ENCODE peak calls at places on chromosome 9, in seven cellular contexts. O is lower leg skin, X is cardiac muscle cell, G is HCT116, Q is GM13977, P is GM10248, F is osteocyte. K is an unnamed sample.

GRCh38 chr9:68964102-68964541 is 49.8 kb downstream of the PRKACG start:
- DNase-seq in O (no peak), X (no peak), G (no peak), Q (no peak), P (no peak), F (no peak), K (no peak)

GRCh38 chr9:98887918-98888510 is 55.7 kb upstream of the COL15A1 start:
- DNase-seq in O (no peak), X (peak), G (no peak), Q (no peak), P (no peak), F (no peak), K (no peak)

GRCh38 chr9:132973166-132973565 is 5.3 kb upstream of the GFI1B start:
- DNase-seq in O (no peak), X (no peak), G (no peak), Q (no peak), P (no peak), F (no peak), K (peak)

GRCh38 chr9:120886490-120886967 is 9.5 kb upstream of the PHF19 start:
- DNase-seq in O (no peak), X (no peak), G (no peak), Q (no peak), P (no peak), F (no peak), K (no peak)

GRCh38 chr9:99051353-99051752 is 53.6 kb upstream of the TGFBR1 start:
- DNase-seq in O (no peak), X (peak), G (no peak), Q (no peak), P (no peak), F (no peak), K (no peak)

GRCh38 chr9:69036319-69036718 is 767 bp downstream of the FXN start:
- DNase-seq in O (no peak), X (no peak), G (no peak), Q (peak), P (peak), F (no peak), K (no peak)

GRCh38 chr9:109466623-109467590 is 31.2 kb downstream of the PTPN3 start:
- DNase-seq in O (no peak), X (no peak), G (no peak), Q (no peak), P (no peak), F (no peak), K (no peak)

GRCh38 chr9:30718483-30718882 is 1666.0 kb upstream of the ACO1 start:
- DNase-seq in O (no peak), X (no peak), G (no peak), Q (no peak), P (no peak), F (no peak), K (no peak)

GRCh38 chr9:32918628-32919027 is 82.8 kb downstream of the APTX start:
- DNase-seq in O (no peak), X (no peak), G (no peak), Q (no peak), P (no peak), F (no peak), K (no peak)

GRCh38 chr9:27426717-27427645 is 97.1 kb upstream of the IFNK start:
- DNase-seq in O (no peak), X (peak), G (no peak), Q (no peak), P (no peak), F (no peak), K (no peak)

GRCh38 chr9:14209399-14209990 is 104.4 kb downstream of the NFIB start:
- DNase-seq in O (no peak), X (no peak), G (no peak), Q (no peak), P (no peak), F (no peak), K (no peak)

GRCh38 chr9:129109952-129110739 is 447 bp downstream of the CRAT start:
- DNase-seq in O (peak), X (peak), G (no peak), Q (no peak), P (no peak), F (no peak), K (no peak)

GRCh38 chr9:100211471-100211870 is 112.4 kb downstream of the INVS start:
- DNase-seq in O (no peak), X (no peak), G (no peak), Q (no peak), P (no peak), F (no peak), K (no peak)

GRCh38 chr9:110048976-110049698 is 158.8 kb downstream of the C9orf152 start:
- DNase-seq in O (no peak), X (no peak), G (no peak), Q (peak), P (peak), F (no peak), K (no peak)

GRCh38 chr9:105859428-105860091 is 165.2 kb downstream of the TMEM38B start:
- DNase-seq in O (no peak), X (no peak), G (no peak), Q (no peak), P (no peak), F (no peak), K (no peak)

GRCh38 chr9:109304350-109304749 is 16.5 kb downstream of the EPB41L4B start:
- DNase-seq in O (no peak), X (no peak), G (no peak), Q (no peak), P (no peak), F (no peak), K (no peak)

GRCh38 chr9:22682536-22683392 is 236.1 kb downstream of the DMRTA1 start:
- DNase-seq in O (no peak), X (no peak), G (no peak), Q (no peak), P (no peak), F (no peak), K (no peak)

GRCh38 chr9:79089054-79089560 is 482.7 kb upstream of the TLE4 start:
- DNase-seq in O (no peak), X (no peak), G (no peak), Q (no peak), P (no peak), F (no peak), K (no peak)

GRCh38 chr9:134633362-134634142 is 8.1 kb upstream of the COL5A1 start:
- DNase-seq in O (no peak), X (no peak), G (no peak), Q (no peak), P (no peak), F (no peak), K (peak)

GRCh38 chr9:13962006-13962405 is 351.9 kb downstream of the NFIB start:
- DNase-seq in O (no peak), X (no peak), G (no peak), Q (no peak), P (no peak), F (no peak), K (no peak)

GRCh38 chr9:109022909-109023308 is 9.6 kb upstream of the CTNNAL1 start:
- DNase-seq in O (no peak), X (no peak), G (no peak), Q (no peak), P (no peak), F (no peak), K (no peak)

GRCh38 chr9:124698265-124698664 is 72.8 kb downstream of the NR6A1 start:
- DNase-seq in O (no peak), X (no peak), G (no peak), Q (no peak), P (no peak), F (no peak), K (no peak)

GRCh38 chr9:38008168-38009034 is 60.6 kb downstream of the SHB start:
- DNase-seq in O (no peak), X (no peak), G (peak), Q (peak), P (peak), F (no peak), K (peak)

GRCh38 chr9:68501159-68501506 is 39.5 kb downstream of the TMEM252 start:
- DNase-seq in O (no peak), X (no peak), G (no peak), Q (no peak), P (no peak), F (no peak), K (no peak)

GRCh38 chr9:33111621-33112020 is 35.1 kb upstream of the SMU1 start:
- DNase-seq in O (peak), X (no peak), G (no peak), Q (no peak), P (no peak), F (no peak), K (no peak)

GRCh38 chr9:35481347-35481975 is 8.4 kb upstream of the RUSC2 start:
- DNase-seq in O (peak), X (peak), G (peak), Q (peak), P (peak), F (no peak), K (peak)

GRCh38 chr9:75878461-75878860 is 12.0 kb upstream of the PCSK5 start:
- DNase-seq in O (no peak), X (no peak), G (no peak), Q (no peak), P (no peak), F (no peak), K (no peak)

GRCh38 chr9:34809504-34810186 is 99.7 kb upstream of the CCL21 start:
- DNase-seq in O (no peak), X (peak), G (no peak), Q (peak), P (no peak), F (no peak), K (no peak)

GRCh38 chr9:128098017-128098935 is 29.3 kb downstream of the PTGES2 start:
- DNase-seq in O (peak), X (peak), G (peak), Q (no peak), P (no peak), F (peak), K (peak)

GRCh38 chr9:107249131-107249533 is 33.9 kb upstream of the RAD23B start:
- DNase-seq in O (no peak), X (no peak), G (no peak), Q (no peak), P (no peak), F (no peak), K (no peak)

GRCh38 chr9:32627394-32627954 is 8.0 kb downstream of the TAF1L start:
- DNase-seq in O (no peak), X (no peak), G (peak), Q (no peak), P (no peak), F (no peak), K (no peak)

GRCh38 chr9:89593776-89594427 is 10.9 kb upstream of the GADD45G start:
- DNase-seq in O (no peak), X (peak), G (no peak), Q (peak), P (peak), F (peak), K (no peak)

GRCh38 chr9:33161011-33161588 is 6.0 kb downstream of the B4GALT1 start:
- DNase-seq in O (no peak), X (no peak), G (peak), Q (no peak), P (no peak), F (peak), K (peak)

GRCh38 chr9:5315187-5315923 is 10.8 kb upstream of the RLN2 start:
- DNase-seq in O (no peak), X (no peak), G (no peak), Q (no peak), P (no peak), F (no peak), K (no peak)

GRCh38 chr9:5326187-5326586 is 13.5 kb downstream of the RLN1 start:
- DNase-seq in O (no peak), X (no peak), G (no peak), Q (no peak), P (no peak), F (no peak), K (no peak)

GRCh38 chr9:5326893-5327548 is 12.7 kb downstream of the RLN1 start:
- DNase-seq in O (no peak), X (peak), G (no peak), Q (no peak), P (no peak), F (no peak), K (no peak)

DNA sequence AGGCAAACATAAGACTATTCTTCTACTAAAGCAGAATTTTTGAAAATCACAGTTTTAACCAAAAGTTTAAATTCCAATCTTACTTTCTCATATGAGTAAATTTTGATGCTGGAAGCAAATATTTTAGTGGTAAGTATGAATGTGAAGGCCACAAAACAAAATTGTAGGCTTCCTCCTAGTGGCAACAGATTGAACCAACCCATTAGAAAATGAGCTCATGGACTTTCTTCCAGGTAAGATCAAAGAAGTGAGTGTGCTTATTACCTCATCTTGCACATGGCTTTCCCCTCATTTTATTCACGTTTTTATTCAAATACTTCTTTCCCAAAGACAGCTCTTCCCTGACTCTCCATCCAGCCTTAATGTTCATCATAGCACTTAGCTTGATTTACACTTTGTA is 16.5 kb upstream of the RLN2 start:
- DNase-seq in O (no peak), X (no peak), G (no peak), Q (peak), P (no peak), F (no peak), K (no peak)
- TF ChIP-seq CTCF in O (no peak), X (peak), G (peak), Q (peak), P (no peak), F (peak), K (no peak)

GRCh38 chr9:71736236-71736635 is 32.1 kb downstream of the CEMIP2 start:
- DNase-seq in O (no peak), X (no peak), G (no peak), Q (no peak), P (no peak), F (no peak), K (no peak)
- TF ChIP-seq CTCF in O (no peak), X (no peak), G (no peak), Q (no peak), P (no peak), F (no peak), K (no peak)

GRCh38 chr9:113589890-113590289 is 126.4 kb downstream of the RGS3 start:
- DNase-seq in O (no peak), X (no peak), G (no peak), Q (no peak), P (no peak), F (no peak), K (no peak)
- TF ChIP-seq CTCF in O (no peak), X (peak), G (peak), Q (peak), P (peak), F (peak), K (peak)

GRCh38 chr9:97737429-97737828 is 40.3 kb upstream of the XPA start:
- DNase-seq in O (no peak), X (no peak), G (peak), Q (no peak), P (no peak), F (no peak), K (no peak)

GRCh38 chr9:97741947-97742346 is 44.8 kb upstream of the XPA start:
- DNase-seq in O (no peak), X (no peak), G (no peak), Q (no peak), P (no peak), F (no peak), K (no peak)

GRCh38 chr9:97742545-97742944 is 45.4 kb upstream of the XPA start:
- DNase-seq in O (no peak), X (no peak), G (no peak), Q (no peak), P (no peak), F (no peak), K (no peak)

GRCh38 chr9:97744710-97745708 is 47.9 kb upstream of the XPA start:
- DNase-seq in O (no peak), X (peak), G (no peak), Q (no peak), P (no peak), F (peak), K (no peak)

GRCh38 chr9:97740848-97741821 is 44.0 kb upstream of the XPA start:
- DNase-seq in O (no peak), X (peak), G (no peak), Q (peak), P (peak), F (no peak), K (no peak)
- TF ChIP-seq CTCF in O (no peak), X (peak), G (no peak), Q (no peak), P (no peak), F (no peak), K (no peak)

DNA sequence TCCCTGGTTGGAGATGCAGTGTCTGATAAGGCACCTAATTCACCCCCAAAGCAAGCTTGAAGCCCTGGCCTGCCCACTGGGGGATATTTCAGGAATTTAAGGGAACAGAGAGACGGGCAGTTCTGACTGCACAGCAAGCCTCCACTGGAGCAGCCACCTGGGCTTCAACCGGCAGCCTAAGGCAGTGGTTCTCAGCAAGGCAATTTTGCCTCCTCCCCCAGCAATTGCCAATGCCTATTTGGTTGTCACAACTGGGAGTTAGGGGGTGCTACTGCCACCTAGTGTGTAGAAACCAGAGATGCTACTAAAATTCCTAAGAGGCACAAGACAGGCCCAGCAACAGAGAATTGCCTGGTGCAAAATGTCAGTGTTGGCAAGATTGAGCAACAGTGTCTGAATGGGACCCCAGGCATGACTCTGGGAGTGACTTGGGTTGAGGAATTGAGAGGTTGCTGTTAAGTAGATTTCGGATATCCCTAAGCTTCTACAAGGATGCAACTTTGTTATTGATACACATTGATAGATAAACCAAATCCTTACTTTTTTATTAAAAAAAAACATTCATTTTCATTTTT is 58.7 kb upstream of the CTSL start:
- DNase-seq in O (no peak), X (no peak), G (peak), Q (no peak), P (no peak), F (no peak), K (no peak)
- TF ChIP-seq CTCF in O (no peak), X (peak), G (peak), Q (peak), P (peak), F (peak), K (peak)

DNA sequence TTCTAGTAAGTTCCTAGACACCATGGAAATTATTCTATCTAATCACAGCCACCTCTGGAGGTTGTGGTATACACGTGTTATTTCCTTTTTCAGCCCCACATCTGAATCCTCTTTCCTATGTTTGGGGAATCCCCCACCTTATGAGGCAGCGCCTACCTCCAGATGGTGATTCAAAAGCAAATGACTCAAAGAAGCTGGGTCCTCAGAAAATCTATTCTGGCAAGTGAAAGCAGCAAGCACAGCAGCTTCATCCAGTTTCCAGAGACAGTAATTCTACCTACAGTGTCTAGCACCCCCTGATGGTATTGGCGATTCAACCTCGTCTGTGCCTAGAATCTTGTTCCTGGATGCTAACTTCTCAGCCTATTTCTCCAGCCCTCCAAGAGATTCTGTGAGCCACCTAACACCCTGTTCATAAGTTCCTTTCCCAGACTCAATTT is 43.0 kb downstream of the STRBP start:
- DNase-seq in O (no peak), X (peak), G (peak), Q (peak), P (peak), F (no peak), K (no peak)
- TF ChIP-seq CTCF in O (no peak), X (peak), G (peak), Q (peak), P (peak), F (peak), K (peak)

DNA sequence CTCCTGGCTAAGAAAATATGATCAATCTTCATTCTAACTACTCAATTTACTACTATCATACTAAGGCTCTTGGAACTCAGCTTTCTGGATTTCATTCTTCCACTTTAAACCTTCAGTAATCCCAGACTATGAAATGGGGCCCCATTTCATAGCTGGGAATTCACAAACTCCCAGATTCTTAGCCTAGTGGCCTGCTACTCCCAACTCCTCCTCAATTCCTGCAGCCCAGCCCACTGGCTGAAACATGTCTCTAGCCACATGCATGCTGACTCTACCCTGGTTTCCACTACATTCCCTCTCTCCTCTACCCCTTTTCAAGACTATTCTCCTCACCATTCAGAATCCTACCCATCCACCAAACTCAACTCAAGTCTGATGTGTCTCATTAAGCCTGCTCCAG is 370.6 kb downstream of the BNC2 start:
- DNase-seq in O (no peak), X (no peak), G (no peak), Q (no peak), P (no peak), F (no peak), K (no peak)
- TF ChIP-seq CTCF in O (no peak), X (no peak), G (no peak), Q (no peak), P (no peak), F (no peak), K (no peak)

DNA sequence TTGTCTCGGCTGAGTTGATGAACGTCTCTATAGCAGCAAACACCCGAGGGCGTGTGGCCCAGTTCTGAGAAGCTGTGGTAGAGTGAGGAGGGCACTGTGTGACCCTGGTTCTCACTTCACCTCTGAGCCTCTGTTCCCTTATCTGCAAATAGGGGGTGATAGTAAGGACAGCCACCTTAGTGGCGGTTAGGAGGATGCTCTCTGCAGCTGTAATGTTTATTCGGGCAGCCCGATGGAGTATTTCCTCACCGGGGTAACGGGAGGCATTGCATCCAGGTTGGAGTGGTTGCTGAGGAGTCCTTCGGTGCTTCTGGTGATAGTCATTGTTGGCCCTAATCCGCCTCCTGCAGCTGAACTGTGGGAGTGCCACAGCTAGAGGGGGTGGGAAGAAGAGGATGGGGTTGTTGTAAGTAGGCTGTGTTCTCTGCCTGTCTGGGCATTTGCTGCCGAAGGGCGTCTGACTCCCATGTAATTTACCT is 13.9 kb downstream of the PRRC2B start:
- DNase-seq in O (no peak), X (peak), G (no peak), Q (no peak), P (no peak), F (no peak), K (no peak)
- TF ChIP-seq CTCF in O (no peak), X (peak), G (no peak), Q (no peak), P (no peak), F (peak), K (peak)

DNA sequence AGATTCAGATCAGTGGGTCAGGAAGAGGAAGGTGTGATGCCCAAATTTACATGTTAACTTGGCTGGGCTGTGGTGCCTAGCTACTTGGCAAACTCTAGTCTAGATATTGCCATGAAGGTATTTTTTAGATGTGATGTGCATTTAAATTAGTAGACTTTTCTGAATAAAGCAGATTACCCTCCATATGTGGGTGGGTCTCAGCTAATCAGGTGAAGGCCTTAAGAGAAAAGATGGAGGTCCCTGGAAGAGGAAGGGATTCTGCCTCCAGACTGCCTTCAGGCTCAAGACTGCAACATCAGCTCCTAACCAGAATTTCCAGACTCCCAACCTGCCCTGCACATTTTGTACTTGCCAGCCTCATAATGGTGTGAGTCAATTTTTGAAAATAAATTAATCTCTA is 115.8 kb downstream of the CEMIP2 start:
- DNase-seq in O (no peak), X (no peak), G (no peak), Q (no peak), P (no peak), F (no peak), K (no peak)
- TF ChIP-seq CTCF in O (no peak), X (no peak), G (no peak), Q (no peak), P (no peak), F (no peak), K (no peak)

K was measured in CD14-positive monocyte.